ENCODE peak calls at places on chromosomes 4 and X, in five cellular contexts. U is suprapubic skin, L is lower leg skin, O is MCF 10A, C is ovary. S is an unnamed sample.

GRCh38 chr4:13665711-13666660 is 38.5 kb upstream of the BOD1L1 start:
- DNase-seq in O (no peak), U (no peak), C (no peak), L (no peak), S (no peak)

GRCh38 chr4:4918067-4918466 is 58.6 kb downstream of the MSX1 start:
- DNase-seq in C (no peak), U (no peak), O (no peak), L (no peak), S (no peak)

GRCh38 chr4:81632581-81633247 is 161.0 kb upstream of the RASGEF1B start:
- DNase-seq in O (peak), C (no peak), L (no peak), U (no peak), S (no peak)

GRCh38 chr4:163350672-163351071 is 7.0 kb downstream of the NPY5R start:
- DNase-seq in C (no peak), U (no peak), L (no peak), O (peak), S (no peak)

GRCh38 chr4:73376251-73376650 is 27.8 kb upstream of the ALB start:
- DNase-seq in C (no peak), L (no peak), O (no peak), U (no peak), S (no peak)

GRCh38 chrX:47523297-47523696 is 37.7 kb upstream of the ARAF start:
- DNase-seq in U (peak), O (peak), C (peak), L (peak), S (peak)

GRCh38 chr4:121951570-121952110 is at the start of gene TRPC3:
- DNase-seq in C (peak), U (no peak), O (peak), L (no peak), S (peak)

GRCh38 chrX:9642270-9642995 is 123.2 kb downstream of the GPR143 start:
- DNase-seq in C (no peak), U (no peak), O (no peak), L (no peak), S (no peak)

DNA sequence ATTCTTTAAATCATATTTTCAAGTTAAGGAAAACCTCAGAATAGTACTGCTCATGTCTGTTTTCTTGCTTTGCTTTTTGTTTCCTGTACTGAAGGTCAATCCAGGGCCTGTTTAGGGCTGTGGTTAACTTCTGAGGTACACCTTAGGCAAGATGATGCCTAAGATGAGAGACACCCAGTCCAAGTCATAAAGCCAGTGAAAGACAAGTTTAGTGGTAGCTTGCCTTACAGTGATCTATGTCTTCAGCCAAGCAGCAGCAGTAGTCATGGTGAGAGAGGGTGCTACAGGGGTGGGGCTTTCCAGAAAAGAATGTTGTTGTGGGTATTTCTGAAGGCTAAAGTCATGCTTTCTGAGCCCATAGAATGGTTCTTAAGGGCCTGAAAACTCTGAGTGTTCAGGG is 173.7 kb downstream of the VSIG4 start:
- DNase-seq in L (no peak), O (no peak), C (no peak), U (no peak), S (no peak)
- TF ChIP-seq CTCF in L (no peak), O (no peak), C (no peak), U (no peak), S (no peak)

DNA sequence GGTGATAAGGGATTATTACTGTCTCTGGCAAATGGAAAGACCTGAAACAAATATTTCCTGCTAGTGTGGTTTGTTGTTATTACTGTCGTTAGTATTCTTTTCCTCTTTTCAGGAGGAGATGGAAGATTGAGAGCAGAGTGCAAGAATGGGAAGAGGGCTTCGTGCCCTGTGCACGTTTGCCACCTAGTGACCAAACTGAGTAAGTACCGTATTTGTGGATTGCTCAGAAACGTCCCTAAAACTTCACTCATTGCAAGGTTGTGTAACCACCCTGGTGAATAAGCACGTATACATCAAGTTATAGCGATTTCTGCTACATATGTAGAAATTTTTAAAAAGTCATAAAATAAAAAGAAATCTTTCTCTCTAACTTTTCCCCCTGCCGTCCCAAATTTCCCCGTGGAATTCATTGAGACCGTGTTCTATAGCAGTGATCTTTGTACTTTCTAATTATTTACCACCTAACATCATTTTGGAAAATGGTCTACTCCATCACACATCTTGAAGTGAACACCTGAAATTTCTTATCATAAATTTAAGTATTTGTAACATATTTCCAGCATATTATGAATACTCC is 24.3 kb downstream of the LINC00632 start:
- DNase-seq in L (no peak), C (no peak), O (peak), U (no peak), S (no peak)
- TF ChIP-seq CTCF in L (no peak), C (no peak), O (peak), U (peak), S (peak)

GRCh38 chrX:43970528-43970927 is 2.7 kb downstream of the NDP start:
- DNase-seq in U (no peak), C (no peak), O (peak), L (no peak), S (no peak)

GRCh38 chrX:43971966-43972961 is 926 bp downstream of the NDP start:
- DNase-seq in O (no peak), C (no peak), L (no peak), U (no peak), S (no peak)

GRCh38 chrX:43969504-43970501 is 3.4 kb downstream of the NDP start:
- DNase-seq in U (no peak), O (peak), C (peak), L (no peak), S (no peak)

GRCh38 chrX:43964936-43965335 is 8.3 kb downstream of the NDP start:
- DNase-seq in C (no peak), L (no peak), U (no peak), O (no peak), S (no peak)

DNA sequence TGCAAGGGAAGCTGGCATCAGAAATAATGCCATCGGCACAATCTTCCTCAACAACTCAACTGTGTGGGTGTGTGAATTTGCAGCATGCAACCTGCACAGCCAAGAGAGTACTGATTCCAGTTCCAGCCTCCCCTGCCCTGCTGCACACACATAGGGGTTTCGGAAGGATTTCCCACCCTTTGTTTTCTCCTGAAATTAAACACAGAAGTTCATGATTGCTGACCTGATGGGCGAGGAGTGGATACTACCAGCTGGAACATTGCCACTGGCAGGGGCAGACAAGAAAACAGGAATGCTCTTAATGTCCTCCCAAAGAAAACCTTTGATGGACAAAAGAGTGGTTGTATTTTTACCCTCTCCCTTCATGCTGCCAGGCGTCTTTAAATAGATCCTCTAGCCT is 4.8 kb downstream of the NDP start:
- DNase-seq in O (no peak), C (no peak), L (no peak), U (no peak), S (no peak)
- TF ChIP-seq CTCF in O (no peak), C (no peak), L (no peak), U (no peak), S (no peak)

GRCh38 chrX:71935542-71935941 is 24.9 kb downstream of the NHSL2 start:
- DNase-seq in O (no peak), U (no peak), L (no peak), C (no peak), S (no peak)
- TF ChIP-seq CTCF in O (no peak), U (no peak), L (no peak), C (no peak), S (no peak)

GRCh38 chr4:8585186-8585585 is 5.0 kb downstream of the GPR78 start:
- DNase-seq in C (no peak), L (no peak), O (peak), U (peak), S (no peak)
- TF ChIP-seq CTCF in C (no peak), L (no peak), O (no peak), U (no peak), S (peak)

DNA sequence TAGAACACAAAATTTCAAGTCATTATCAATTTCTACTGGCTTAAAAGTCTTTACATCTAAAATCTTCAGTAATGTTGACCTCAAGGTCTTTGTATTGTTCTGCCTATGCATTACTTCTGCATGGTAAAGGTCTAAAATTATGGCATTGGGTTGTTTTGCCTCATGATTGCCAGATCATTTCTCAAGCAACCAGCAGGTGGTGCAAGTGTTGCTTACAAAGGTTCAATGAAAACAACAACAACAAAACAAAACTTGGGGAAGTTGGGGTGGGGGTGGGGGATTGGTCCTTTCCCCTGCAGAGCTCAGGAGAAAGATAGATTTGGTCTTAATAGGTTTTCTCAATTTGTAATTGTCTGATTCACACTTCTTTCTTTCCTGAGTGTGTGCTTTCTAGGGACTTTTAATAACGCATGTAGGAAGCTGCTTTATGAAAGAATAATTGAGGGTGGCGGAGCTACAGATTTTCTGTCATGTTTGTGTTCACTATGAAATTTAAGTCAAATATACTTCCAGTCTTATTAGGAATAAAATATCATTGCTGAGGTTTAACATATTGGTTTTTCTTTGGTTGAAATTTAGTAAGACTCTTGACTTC is 145.1 kb downstream of the COL4A5 start:
- DNase-seq in U (no peak), O (peak), L (no peak), C (no peak), S (no peak)
- TF ChIP-seq CTCF in U (no peak), O (peak), L (no peak), C (no peak), S (peak)

GRCh38 chr4:6107886-6108285 is 89.7 kb upstream of the C4orf50 start:
- DNase-seq in L (peak), O (no peak), U (no peak), C (no peak), S (no peak)

GRCh38 chr4:6110681-6111353 is 89.5 kb downstream of the JAKMIP1 start:
- DNase-seq in C (no peak), O (no peak), U (no peak), L (peak), S (no peak)

GRCh38 chr4:6111354-6111930 is 88.9 kb downstream of the JAKMIP1 start:
- DNase-seq in L (peak), U (no peak), C (no peak), O (no peak), S (no peak)

GRCh38 chr4:6112606-6113290 is 87.6 kb downstream of the JAKMIP1 start:
- DNase-seq in O (no peak), C (no peak), U (no peak), L (peak), S (no peak)

GRCh38 chr4:6109842-6110560 is 90.3 kb downstream of the JAKMIP1 start:
- DNase-seq in O (peak), U (no peak), L (peak), C (no peak), S (peak)
- TF ChIP-seq CTCF in O (peak), U (peak), L (no peak), C (no peak), S (peak)

DNA sequence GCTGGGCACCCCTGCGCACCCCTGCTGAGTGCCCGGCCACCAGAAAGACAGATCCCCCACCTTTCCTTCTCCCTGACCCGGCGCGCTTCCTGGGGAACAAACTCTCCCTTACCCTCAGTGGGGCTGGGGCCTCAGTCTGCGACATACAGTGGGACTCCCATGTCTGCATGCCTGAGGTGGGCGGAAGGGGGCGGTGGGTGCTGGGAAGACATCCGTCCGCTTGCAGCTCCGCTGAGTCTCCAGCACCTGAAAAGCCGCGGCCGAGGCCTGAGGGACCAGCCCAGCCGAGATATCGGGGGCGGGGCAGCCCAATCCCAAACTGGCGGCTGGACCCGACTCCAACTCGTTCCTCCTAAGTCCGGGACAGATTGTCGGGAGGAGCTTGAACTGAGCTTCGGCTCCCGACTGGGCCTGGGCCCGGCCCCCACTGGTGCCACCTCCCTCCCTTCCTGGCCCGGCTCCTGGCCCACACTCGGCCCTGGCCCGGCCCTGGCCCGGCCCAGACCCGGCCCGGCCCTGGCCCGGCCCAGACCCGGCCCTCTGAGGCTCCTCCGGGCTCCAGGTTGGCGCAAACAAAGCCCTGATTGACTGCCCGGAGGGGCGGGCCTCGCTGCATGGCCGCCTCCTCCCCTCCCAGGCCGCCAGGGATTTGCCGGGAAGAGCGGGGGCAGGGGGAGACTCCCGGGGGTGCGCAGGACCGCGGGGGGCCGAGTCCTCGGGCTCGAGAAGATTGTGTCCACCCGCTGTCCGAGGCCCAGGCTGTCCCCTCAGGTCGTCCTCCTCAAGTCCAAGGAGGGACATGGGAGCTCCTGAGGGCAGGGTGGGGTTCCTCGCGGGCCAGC is 878 bp upstream of the SLC16A2 start:
- DNase-seq in O (peak), U (peak), C (peak), L (peak), S (peak)
- TF ChIP-seq CTCF in O (no peak), U (no peak), C (no peak), L (no peak), S (no peak)

GRCh38 chrX:150017868-150018267 is 79.6 kb upstream of the EOLA2 start:
- DNase-seq in O (no peak), C (no peak), U (no peak), L (no peak), S (no peak)

GRCh38 chrX:150018931-150019331 is 80.6 kb upstream of the EOLA2 start:
- DNase-seq in C (no peak), L (no peak), O (no peak), U (no peak), S (no peak)
- TF ChIP-seq CTCF in C (no peak), L (no peak), O (no peak), U (no peak), S (no peak)

S was measured in type B pancreatic cell.